ENCODE peak calls at places on chromosomes 5 and 9, in eight cellular contexts. H, U, W, X, O, F, K and E are unnamed samples.

GRCh38 chr5:98570010-98570409 is 203.5 kb upstream of the RGMB start:
- DNase-seq in H (no peak), U (no peak), W (no peak), X (no peak), O (no peak), F (no peak), K (no peak), E (peak)

GRCh38 chr5:141849371-141850182 is 28.6 kb downstream of the PCDH1 start:
- DNase-seq in H (peak), U (peak), W (peak), X (peak), O (peak), F (peak), K (peak), E (peak)

GRCh38 chr5:145697251-145698016 is 137.7 kb downstream of the PRELID2 start:
- DNase-seq in H (peak), U (no peak), W (peak), X (no peak), O (peak), F (peak), K (no peak), E (peak)

GRCh38 chr5:10264569-10264968 is 14.5 kb downstream of the CCT5 start:
- DNase-seq in H (peak), U (no peak), W (no peak), X (no peak), O (no peak), F (no peak), K (no peak), E (no peak)

GRCh38 chr5:22625451-22625850 is 227.7 kb downstream of the CDH12 start:
- DNase-seq in H (no peak), U (no peak), W (no peak), X (no peak), O (no peak), F (no peak), K (no peak), E (no peak)

GRCh38 chr9:126233913-126234525 is 92.6 kb upstream of the MVB12B start:
- DNase-seq in H (no peak), U (no peak), W (no peak), X (no peak), O (no peak), F (no peak), K (no peak), E (no peak)

GRCh38 chr9:132588501-132589147 is 6.2 kb downstream of the BARHL1 start:
- DNase-seq in H (no peak), U (no peak), W (no peak), X (no peak), O (no peak), F (no peak), K (no peak), E (no peak)

GRCh38 chr5:118407958-118408357 is 580.4 kb downstream of the DTWD2 start:
- DNase-seq in H (no peak), U (no peak), W (no peak), X (no peak), O (no peak), F (no peak), K (no peak), E (no peak)

GRCh38 chr5:34957857-34958690 is 28.7 kb downstream of the DNAJC21 start:
- DNase-seq in H (peak), U (no peak), W (no peak), X (no peak), O (peak), F (no peak), K (no peak), E (peak)

GRCh38 chr5:180456792-180457191 is 37.4 kb upstream of the CNOT6 start:
- DNase-seq in H (no peak), U (no peak), W (no peak), X (no peak), O (no peak), F (no peak), K (no peak), E (no peak)

GRCh38 chr9:114055061-114055460 is 23.0 kb downstream of the AMBP start:
- DNase-seq in H (no peak), U (no peak), W (no peak), X (no peak), O (no peak), F (no peak), K (no peak), E (no peak)

GRCh38 chr9:129172816-129173215 is 5.2 kb downstream of the IER5L start:
- DNase-seq in H (no peak), U (no peak), W (no peak), X (no peak), O (no peak), F (no peak), K (no peak), E (peak)

GRCh38 chr5:90338712-90339372 is 70.7 kb downstream of the CETN3 start:
- DNase-seq in H (no peak), U (no peak), W (no peak), X (no peak), O (no peak), F (no peak), K (no peak), E (no peak)

GRCh38 chr9:137657606-137658005 is 38.8 kb downstream of the EHMT1 start:
- DNase-seq in H (no peak), U (no peak), W (no peak), X (no peak), O (no peak), F (no peak), K (no peak), E (no peak)

GRCh38 chr5:131224387-131225191 is 39.3 kb upstream of the CDC42SE2 start:
- DNase-seq in H (no peak), U (peak), W (no peak), X (no peak), O (no peak), F (no peak), K (peak), E (no peak)

GRCh38 chr5:138440226-138441073 is 1.6 kb downstream of the REEP2 start:
- DNase-seq in H (no peak), U (no peak), W (no peak), X (no peak), O (no peak), F (no peak), K (no peak), E (no peak)

GRCh38 chr5:115857621-115858349 is 16.1 kb downstream of the AP3S1 start:
- DNase-seq in H (peak), U (no peak), W (no peak), X (no peak), O (no peak), F (no peak), K (no peak), E (peak)

GRCh38 chr5:83636141-83636540 is 84.5 kb downstream of the HAPLN1 start:
- DNase-seq in H (peak), U (no peak), W (no peak), X (no peak), O (no peak), F (no peak), K (no peak), E (no peak)